ENCODE peak calls at places on chromosomes 7 and 10, in four cellular contexts. H is activated T-cell treated with anti-CD3 and anti-CD28 coated beads for 1 hour; V is activated CD4-positive, CD25-positive, alpha-beta regulatory T cell; O is fibroblast of pulmonary artery. J is an unnamed sample.

GRCh38 chr10:110228066-110228465 is 20.7 kb downstream of the MXI1 start:
- DNase-seq in H (no peak), V (no peak), O (no peak), J (no peak)

GRCh38 chr7:5773661-5774086 is 7.8 kb downstream of the RNF216 start:
- DNase-seq in H (no peak), V (no peak), O (peak), J (peak)

GRCh38 chr10:93917064-93917391 is 23.2 kb downstream of the SLC35G1 start:
- DNase-seq in H (no peak), V (no peak), O (no peak), J (no peak)

GRCh38 chr7:28075674-28076358 is 104.8 kb downstream of the JAZF1 start:
- DNase-seq in H (no peak), V (no peak), O (no peak), J (peak)

GRCh38 chr7:87784424-87784823 is 91.7 kb downstream of the SLC25A40 start:
- DNase-seq in H (no peak), V (no peak), O (peak), J (no peak)

GRCh38 chr10:32950457-32951109 is 7.4 kb downstream of the ITGB1 start:
- DNase-seq in H (no peak), V (no peak), O (no peak), J (no peak)

GRCh38 chr7:143321734-143322133 is 5.8 kb downstream of the CLCN1 start:
- DNase-seq in H (no peak), V (no peak), O (no peak), J (no peak)

GRCh38 chr10:86062151-86062550 is 304.4 kb downstream of the GRID1 start:
- DNase-seq in H (no peak), V (no peak), O (no peak), J (no peak)

GRCh38 chr7:2856388-2857169 is 12.5 kb upstream of the GNA12 start:
- DNase-seq in H (no peak), V (no peak), O (peak), J (no peak)

GRCh38 chr10:98344589-98345038 is 70.4 kb downstream of the PYROXD2 start:
- DNase-seq in H (no peak), V (no peak), O (peak), J (peak)

GRCh38 chr10:83273035-83273434 is 866.3 kb upstream of the GHITM start:
- DNase-seq in H (no peak), V (no peak), O (no peak), J (no peak)

GRCh38 chr7:42770106-42770505 is 141.8 kb downstream of the C7orf25 start:
- DNase-seq in H (no peak), V (no peak), O (no peak), J (no peak)

GRCh38 chr7:91050677-91051076 is 213.6 kb upstream of the FZD1 start:
- DNase-seq in H (no peak), V (no peak), O (peak), J (no peak)

GRCh38 chr7:140923358-140924006 is 1.2 kb downstream of the BRAF start:
- DNase-seq in H (no peak), V (no peak), O (peak), J (peak)

GRCh38 chr10:17675638-17676037 is 31.7 kb downstream of the STAM start:
- DNase-seq in H (no peak), V (no peak), O (no peak), J (peak)

GRCh38 chr7:38374507-38374906 is 101.1 kb upstream of the TARP start:
- DNase-seq in H (peak), V (peak), O (peak), J (no peak)

GRCh38 chr7:93862651-93863050 is 27.9 kb downstream of the TFPI2 start:
- DNase-seq in H (no peak), V (no peak), O (no peak), J (no peak)

GRCh38 chr10:108167766-108168165 is 1003.3 kb upstream of the SORCS1 start:
- DNase-seq in H (no peak), V (no peak), O (no peak), J (no peak)

GRCh38 chr10:1643161-1643910 is 94.0 kb downstream of the ADARB2 start:
- DNase-seq in H (no peak), V (no peak), O (no peak), J (no peak)

GRCh38 chr10:85959239-85959638 is 407.4 kb downstream of the GRID1 start:
- DNase-seq in H (no peak), V (no peak), O (no peak), J (no peak)

GRCh38 chr10:114026189-114027040 is 17.3 kb upstream of the ADRB1 start:
- DNase-seq in H (no peak), V (no peak), O (peak), J (peak)

GRCh38 chr10:116460219-116460618 is 32.6 kb downstream of the PNLIPRP3 start:
- DNase-seq in H (no peak), V (no peak), O (no peak), J (no peak)

GRCh38 chr7:129612112-129613015 is 844 bp downstream of the NRF1 start:
- DNase-seq in H (no peak), V (peak), O (peak), J (no peak)

GRCh38 chr7:24778543-24779282 is 21.4 kb upstream of the GSDME start:
- DNase-seq in H (no peak), V (no peak), O (peak), J (peak)

GRCh38 chr7:28409716-28410627 is 2.3 kb upstream of the CREB5 start:
- DNase-seq in H (no peak), V (peak), O (peak), J (peak)

GRCh38 chr10:71613303-71613777 is 106.2 kb downstream of the C10orf105 start:
- DNase-seq in H (no peak), V (no peak), O (peak), J (no peak)

GRCh38 chr7:33845991-33846509 is 59.3 kb upstream of the BMPER start:
- DNase-seq in H (no peak), V (no peak), O (no peak), J (peak)

GRCh38 chr7:74480861-74481417 is 27.2 kb downstream of the GTF2IRD1 start:
- DNase-seq in H (no peak), V (no peak), O (peak), J (peak)

GRCh38 chr7:25206765-25207164 is 21.5 kb downstream of the NPVF start:
- DNase-seq in H (no peak), V (no peak), O (no peak), J (no peak)

GRCh38 chr10:54837479-54837878 is 36.4 kb upstream of the PCDH15 start:
- DNase-seq in H (no peak), V (no peak), O (no peak), J (no peak)

GRCh38 chr7:101916041-101916800 is 98.8 kb downstream of the CUX1 start:
- DNase-seq in H (no peak), V (no peak), O (no peak), J (no peak)

GRCh38 chr7:89029864-89030263 is 234.3 kb upstream of the TEX47 start:
- DNase-seq in H (no peak), V (no peak), O (no peak), J (peak)

GRCh38 chr7:94907420-94908203 is at the start of gene PPP1R9A:
- DNase-seq in H (no peak), V (no peak), O (peak), J (peak)

GRCh38 chr10:89609730-89610393 is 35.2 kb downstream of the PANK1 start:
- DNase-seq in H (no peak), V (no peak), O (no peak), J (no peak)

GRCh38 chr10:11773777-11774441 is 31.7 kb downstream of the ECHDC3 start:
- DNase-seq in H (no peak), V (no peak), O (no peak), J (no peak)

J was measured in astrocyte.